ENCODE peak calls at places on chromosomes 12 and 14, in eight cellular contexts. D is uterus, B is sigmoid colon, K is GM13976, C is ascending aorta, Q is tibial nerve, Z is neural crest cell, F is endothelial cell of umbilical vein. N is an unnamed sample.

GRCh38 chr12:39490500-39491276 is 47.8 kb upstream of the KIF21A start:
- DNase-seq in K (no peak), F (no peak), C (no peak), D (no peak), Z (no peak), Q (no peak), B (no peak), N (peak; percentile 89)

GRCh38 chr12:49017764-49018281 is 753 bp downstream of the PRKAG1 start:
- DNase-seq in Q (no peak), F (peak; percentile 72), K (peak; percentile 54), Z (no peak), C (no peak), D (no peak), B (peak; percentile 70), N (peak; percentile 42)

GRCh38 chr12:128613821-128614220 is 209.9 kb downstream of the SLC15A4 start:
- DNase-seq in Q (no peak), K (no peak), Z (no peak), C (no peak), F (no peak), B (no peak), D (no peak), N (no peak)

GRCh38 chr12:6056406-6057211 is 67.9 kb downstream of the VWF start:
- DNase-seq in Z (peak; percentile 20), C (no peak), F (no peak), B (no peak), K (no peak), D (no peak), Q (no peak), N (no peak)

GRCh38 chr12:108609535-108610335 is 11.9 kb upstream of the TMEM119 start:
- DNase-seq in F (no peak), Z (no peak), Q (peak; percentile 76), B (peak; percentile 94), D (peak; percentile 88), K (no peak), C (no peak), N (no peak)

GRCh38 chr14:104510794-104511611 is 68.6 kb upstream of the C14orf180 start:
- DNase-seq in B (no peak), Q (no peak), F (no peak), D (no peak), C (no peak), Z (no peak), K (no peak), N (peak; percentile 9)

GRCh38 chr12:65430571-65431306 is 152.3 kb downstream of the MSRB3 start:
- DNase-seq in Z (no peak), D (no peak), K (no peak), Q (no peak), F (peak; percentile 80), B (no peak), C (no peak), N (peak; percentile 44)

GRCh38 chr12:91896725-91897515 is 248.7 kb downstream of the BTG1 start:
- DNase-seq in K (no peak), C (peak; percentile 69), Z (no peak), B (peak; percentile 64), F (no peak), D (peak; percentile 66), Q (peak; percentile 15), N (no peak)

GRCh38 chr12:102406033-102406584 is 74.3 kb downstream of the IGF1 start:
- DNase-seq in F (peak; percentile 9), C (no peak), D (no peak), Q (peak; percentile 42), B (peak; percentile 69), Z (no peak), K (no peak), N (peak; percentile 89)

GRCh38 chr12:42550815-42551214 is 38.7 kb downstream of the PRICKLE1 start:
- DNase-seq in D (no peak), F (no peak), C (no peak), K (no peak), B (no peak), Q (no peak), Z (no peak), N (no peak)

GRCh38 chr12:56162468-56163290 is 4.5 kb downstream of the MYL6 start:
- DNase-seq in Z (no peak), Q (no peak), B (no peak), F (no peak), K (no peak), D (no peak), C (no peak), N (no peak)

GRCh38 chr14:25908707-25909106 is 689.1 kb downstream of the NOVA1 start:
- DNase-seq in B (no peak), D (no peak), C (no peak), F (no peak), Z (no peak), K (no peak), Q (no peak), N (no peak)

GRCh38 chr14:58297412-58297761 is 968 bp upstream of the ARID4A start:
- DNase-seq in K (no peak), C (peak; percentile 72), F (no peak), Z (no peak), Q (peak; percentile 57), B (no peak), D (no peak), N (no peak)

GRCh38 chr12:133080051-133080618 is 588 bp upstream of the ZNF140 start:
- DNase-seq in B (peak; percentile 99), F (peak; percentile 100), Q (peak; percentile 95), C (peak; percentile 99), D (peak; percentile 98), Z (peak; percentile 86), K (peak; percentile 85), N (peak; percentile 52)
- TF ChIP-seq CTCF in B (no peak), F (no peak), Q (no peak), C (no peak), D (no peak), Z (no peak), K (no peak), N (no peak)

GRCh38 chr14:51744372-51745150 is 92.9 kb downstream of the FRMD6 start:
- DNase-seq in K (no peak), B (no peak), C (no peak), Z (no peak), F (no peak), D (no peak), Q (no peak), N (no peak)

DNA sequence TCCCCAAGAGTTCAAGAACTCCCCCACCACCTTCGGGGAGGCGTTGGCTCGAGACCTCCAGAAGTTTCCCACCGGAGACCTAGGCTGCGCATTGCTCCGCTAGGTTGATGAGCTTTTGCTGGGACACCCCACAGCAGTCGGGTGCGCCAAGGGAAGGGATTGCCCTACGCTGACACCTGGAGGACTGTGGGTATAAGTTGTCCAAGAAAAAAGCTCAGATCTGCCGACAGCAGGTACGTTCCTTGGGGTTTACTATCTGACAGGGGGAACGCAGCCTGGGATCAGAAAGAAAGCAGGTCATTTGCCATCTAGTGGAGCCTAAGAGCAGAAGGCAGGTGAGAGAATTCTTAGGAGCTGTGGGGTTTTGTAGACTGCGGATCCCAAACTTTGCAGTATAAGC is 98.8 kb downstream of the FRMD6 start:
- DNase-seq in D (no peak), K (no peak), F (no peak), C (no peak), Q (no peak), B (no peak), Z (no peak), N (peak; percentile 8)
- TF ChIP-seq CTCF in D (no peak), K (no peak), F (no peak), C (no peak), Q (no peak), B (no peak), Z (no peak), N (no peak)

GRCh38 chr14:71322660-71323250 is 415.5 kb downstream of the PCNX1 start:
- DNase-seq in B (no peak), C (no peak), F (peak; percentile 52), K (peak; percentile 53), Q (peak; percentile 29), D (no peak), Z (no peak), N (peak; percentile 56)
- TF ChIP-seq CTCF in B (peak; percentile 39), C (peak; percentile 67), F (peak; percentile 15), K (peak; percentile 78), Q (peak; percentile 59), D (peak; percentile 40), Z (no peak), N (peak; percentile 54)

GRCh38 chr14:34365309-34365915 is 96.6 kb downstream of the SPTSSA start:
- DNase-seq in K (no peak), D (no peak), Z (no peak), Q (no peak), F (peak; percentile 12), B (no peak), C (no peak), N (no peak)
- TF ChIP-seq CTCF in K (no peak), D (peak; percentile 23), Z (peak; percentile 40), Q (no peak), F (no peak), B (no peak), C (peak; percentile 21), N (no peak)

DNA sequence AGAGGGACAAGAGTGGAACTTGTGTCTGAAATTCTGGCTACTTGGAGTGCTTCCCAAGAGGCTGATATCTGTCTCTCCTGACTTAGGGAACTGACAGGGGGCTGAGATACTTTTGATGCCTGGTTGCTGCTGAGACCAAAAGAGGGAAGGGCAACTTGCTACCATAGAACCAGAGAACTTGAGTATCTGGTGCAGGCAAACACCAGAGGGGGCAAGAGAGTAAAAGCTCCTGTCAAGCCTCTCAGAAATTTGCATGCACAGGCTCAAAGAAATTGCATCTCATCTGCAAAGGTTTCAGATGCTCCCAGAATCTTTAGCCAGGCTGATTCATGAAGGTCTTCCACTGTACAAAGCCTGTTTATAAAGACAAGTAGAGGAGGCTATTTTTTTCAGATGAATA is 391.3 kb upstream of the FOXG1 start:
- DNase-seq in F (peak; percentile 19), K (no peak), B (no peak), Q (no peak), D (no peak), Z (no peak), C (no peak), N (peak; percentile 64)
- TF ChIP-seq CTCF in F (peak; percentile 33), K (no peak), B (no peak), Q (no peak), D (no peak), Z (peak; percentile 61), C (no peak), N (peak; percentile 35)

GRCh38 chr12:51521554-51522276 is 69.3 kb upstream of the SCN8A start:
- DNase-seq in B (no peak), Z (no peak), Q (no peak), D (no peak), K (no peak), F (peak; percentile 10), C (no peak), N (no peak)
- TF ChIP-seq CTCF in B (no peak), Z (no peak), Q (no peak), D (no peak), K (no peak), F (no peak), C (no peak), N (no peak)

N was measured in MCF 10A.